ENCODE peak calls at places on chromosomes 7 and 10, in five cellular contexts. One of them, this sample, is unnamed.

GRCh38 chr7:151389768-151390593 is 19.9 kb downstream of the WDR86 start:
- DNase-seq in SJSA1: no peak
- DNase-seq in HL-60: no peak
- DNase-seq in MM.1S: no peak
- DNase-seq in SK-N-MC: no peak
- DNase-seq in this sample: no peak

GRCh38 chr10:101939273-101939635 is 95.7 kb upstream of the KCNIP2 start:
- DNase-seq in SJSA1: peak
- DNase-seq in HL-60: peak
- DNase-seq in MM.1S: no peak
- DNase-seq in SK-N-MC: no peak
- DNase-seq in this sample: no peak

GRCh38 chr10:30048768-30049507 is 10.4 kb downstream of the JCAD start:
- DNase-seq in SJSA1: no peak
- DNase-seq in HL-60: no peak
- DNase-seq in MM.1S: no peak
- DNase-seq in SK-N-MC: no peak
- DNase-seq in this sample: peak

GRCh38 chr7:138886501-138886917 is 88.5 kb upstream of the ATP6V0A4 start:
- DNase-seq in SJSA1: peak
- DNase-seq in HL-60: no peak
- DNase-seq in MM.1S: peak
- DNase-seq in SK-N-MC: peak
- DNase-seq in this sample: peak

GRCh38 chr7:107582906-107583305 is 2.9 kb downstream of the BCAP29 start:
- DNase-seq in SJSA1: no peak
- DNase-seq in HL-60: no peak
- DNase-seq in MM.1S: no peak
- DNase-seq in SK-N-MC: no peak
- DNase-seq in this sample: no peak

GRCh38 chr7:15305002-15305600 is 256.7 kb downstream of the AGMO start:
- DNase-seq in SJSA1: peak
- DNase-seq in HL-60: peak
- DNase-seq in MM.1S: peak
- DNase-seq in SK-N-MC: no peak
- DNase-seq in this sample: peak

GRCh38 chr7:75991531-75992082 is 2.8 kb downstream of the TMEM120A start:
- DNase-seq in SJSA1: no peak
- DNase-seq in HL-60: no peak
- DNase-seq in MM.1S: no peak
- DNase-seq in SK-N-MC: no peak
- DNase-seq in this sample: no peak

GRCh38 chr10:87658383-87658795 is 1.3 kb upstream of the PAPSS2 start:
- DNase-seq in SJSA1: peak
- DNase-seq in HL-60: no peak
- DNase-seq in MM.1S: no peak
- DNase-seq in SK-N-MC: no peak
- DNase-seq in this sample: no peak

GRCh38 chr10:11602919-11603523 is 8.4 kb downstream of the USP6NL start:
- DNase-seq in SJSA1: peak
- DNase-seq in HL-60: no peak
- DNase-seq in MM.1S: no peak
- DNase-seq in SK-N-MC: no peak
- DNase-seq in this sample: no peak

GRCh38 chr7:141820067-141820466 is 21.2 kb downstream of the PRSS37 start:
- DNase-seq in SJSA1: no peak
- DNase-seq in HL-60: no peak
- DNase-seq in MM.1S: no peak
- DNase-seq in SK-N-MC: no peak
- DNase-seq in this sample: no peak

GRCh38 chr10:3972460-3973366 is 187.7 kb upstream of the KLF6 start:
- DNase-seq in SJSA1: no peak
- DNase-seq in HL-60: no peak
- DNase-seq in MM.1S: no peak
- DNase-seq in SK-N-MC: no peak
- DNase-seq in this sample: no peak

GRCh38 chr10:93746844-93747284 is 10.9 kb upstream of the LGI1 start:
- DNase-seq in SJSA1: peak
- DNase-seq in HL-60: no peak
- DNase-seq in MM.1S: peak
- DNase-seq in SK-N-MC: no peak
- DNase-seq in this sample: peak

GRCh38 chr7:50543776-50544442 is 21.3 kb downstream of the DDC start:
- DNase-seq in SJSA1: no peak
- DNase-seq in HL-60: no peak
- DNase-seq in MM.1S: no peak
- DNase-seq in SK-N-MC: no peak
- DNase-seq in this sample: no peak

GRCh38 chr10:119653209-119653608 is 2.0 kb downstream of the BAG3 start:
- DNase-seq in SJSA1: peak
- DNase-seq in HL-60: no peak
- DNase-seq in MM.1S: no peak
- DNase-seq in SK-N-MC: no peak
- DNase-seq in this sample: peak

GRCh38 chr7:113217314-113217713 is 99.0 kb upstream of the SMIM30 start:
- DNase-seq in SJSA1: no peak
- DNase-seq in HL-60: no peak
- DNase-seq in MM.1S: no peak
- DNase-seq in SK-N-MC: no peak
- DNase-seq in this sample: peak

GRCh38 chr7:35336444-35336843 is 82.5 kb upstream of the TBX20 start:
- DNase-seq in SJSA1: no peak
- DNase-seq in HL-60: no peak
- DNase-seq in MM.1S: no peak
- DNase-seq in SK-N-MC: no peak
- DNase-seq in this sample: no peak

GRCh38 chr7:17211307-17211836 is 87.1 kb upstream of the AHR start:
- DNase-seq in SJSA1: no peak
- DNase-seq in HL-60: no peak
- DNase-seq in MM.1S: no peak
- DNase-seq in SK-N-MC: no peak
- DNase-seq in this sample: no peak

GRCh38 chr7:48298779-48299178 is 127.5 kb downstream of the ABCA13 start:
- DNase-seq in SJSA1: peak
- DNase-seq in HL-60: no peak
- DNase-seq in MM.1S: peak
- DNase-seq in SK-N-MC: no peak
- DNase-seq in this sample: no peak

GRCh38 chr7:24936121-24936824 is 43.7 kb downstream of the OSBPL3 start:
- DNase-seq in SJSA1: no peak
- DNase-seq in HL-60: no peak
- DNase-seq in MM.1S: peak
- DNase-seq in SK-N-MC: no peak
- DNase-seq in this sample: no peak

GRCh38 chr7:69631131-69631530 is 32.9 kb downstream of the AUTS2 start:
- DNase-seq in SJSA1: no peak
- DNase-seq in HL-60: no peak
- DNase-seq in MM.1S: no peak
- DNase-seq in SK-N-MC: no peak
- DNase-seq in this sample: no peak

GRCh38 chr10:6953131-6953834 is 373.2 kb upstream of the PRKCQ start:
- DNase-seq in SJSA1: no peak
- DNase-seq in HL-60: no peak
- DNase-seq in MM.1S: no peak
- DNase-seq in SK-N-MC: no peak
- DNase-seq in this sample: no peak

GRCh38 chr10:98270026-98270740 is 2.2 kb upstream of the LOXL4 start:
- DNase-seq in SJSA1: no peak
- DNase-seq in HL-60: no peak
- DNase-seq in MM.1S: no peak
- DNase-seq in SK-N-MC: no peak
- DNase-seq in this sample: no peak
- H3K4me3 ChIP-seq in SJSA1: no peak
- H3K4me3 ChIP-seq in HL-60: no peak
- H3K4me3 ChIP-seq in MM.1S: no peak
- H3K4me3 ChIP-seq in SK-N-MC: no peak
- H3K4me3 ChIP-seq in this sample: no peak

GRCh38 chr10:68871731-68872342 is 29.3 kb upstream of the DDX50 start:
- DNase-seq in SJSA1: no peak
- DNase-seq in HL-60: no peak
- DNase-seq in MM.1S: no peak
- DNase-seq in SK-N-MC: peak
- DNase-seq in this sample: no peak
- H3K4me3 ChIP-seq in SJSA1: no peak
- H3K4me3 ChIP-seq in HL-60: no peak
- H3K4me3 ChIP-seq in MM.1S: no peak
- H3K4me3 ChIP-seq in SK-N-MC: peak
- H3K4me3 ChIP-seq in this sample: no peak

GRCh38 chr10:122421747-122422146 is 32.7 kb upstream of the ARMS2 start:
- DNase-seq in SJSA1: no peak
- DNase-seq in HL-60: no peak
- DNase-seq in MM.1S: no peak
- DNase-seq in SK-N-MC: no peak
- DNase-seq in this sample: no peak

GRCh38 chr10:122419016-122419415 is 35.4 kb upstream of the ARMS2 start:
- DNase-seq in SJSA1: no peak
- DNase-seq in HL-60: no peak
- DNase-seq in MM.1S: no peak
- DNase-seq in SK-N-MC: no peak
- DNase-seq in this sample: no peak

GRCh38 chr10:122419890-122420623 is 34.4 kb upstream of the ARMS2 start:
- DNase-seq in SJSA1: no peak
- DNase-seq in HL-60: no peak
- DNase-seq in MM.1S: no peak
- DNase-seq in SK-N-MC: no peak
- DNase-seq in this sample: no peak

GRCh38 chr10:122421054-122421625 is 33.3 kb upstream of the ARMS2 start:
- DNase-seq in SJSA1: no peak
- DNase-seq in HL-60: no peak
- DNase-seq in MM.1S: no peak
- DNase-seq in SK-N-MC: no peak
- DNase-seq in this sample: no peak

GRCh38 chr10:122420624-122421007 is 33.8 kb upstream of the ARMS2 start:
- DNase-seq in SJSA1: no peak
- DNase-seq in HL-60: no peak
- DNase-seq in MM.1S: no peak
- DNase-seq in SK-N-MC: no peak
- DNase-seq in this sample: no peak
- H3K4me3 ChIP-seq in SJSA1: no peak
- H3K4me3 ChIP-seq in HL-60: no peak
- H3K4me3 ChIP-seq in MM.1S: no peak
- H3K4me3 ChIP-seq in SK-N-MC: no peak
- H3K4me3 ChIP-seq in this sample: no peak

GRCh38 chr10:96272986-96273280 is 1.6 kb upstream of the BLNK start:
- DNase-seq in SJSA1: no peak
- DNase-seq in HL-60: no peak
- DNase-seq in MM.1S: no peak
- DNase-seq in SK-N-MC: no peak
- DNase-seq in this sample: no peak

GRCh38 chr10:96270564-96270963 is 805 bp downstream of the BLNK start:
- DNase-seq in SJSA1: no peak
- DNase-seq in HL-60: no peak
- DNase-seq in MM.1S: no peak
- DNase-seq in SK-N-MC: no peak
- DNase-seq in this sample: no peak

GRCh38 chr10:96272256-96272985 is 1.1 kb upstream of the BLNK start:
- DNase-seq in SJSA1: no peak
- DNase-seq in HL-60: no peak
- DNase-seq in MM.1S: no peak
- DNase-seq in SK-N-MC: no peak
- DNase-seq in this sample: no peak

GRCh38 chr10:96269438-96270300 is 1.7 kb downstream of the BLNK start:
- DNase-seq in SJSA1: no peak
- DNase-seq in HL-60: no peak
- DNase-seq in MM.1S: no peak
- DNase-seq in SK-N-MC: no peak
- DNase-seq in this sample: no peak

GRCh38 chr10:96271017-96271815 is at the start of gene BLNK:
- DNase-seq in SJSA1: no peak
- DNase-seq in HL-60: peak
- DNase-seq in MM.1S: peak
- DNase-seq in SK-N-MC: no peak
- DNase-seq in this sample: no peak
- H3K4me3 ChIP-seq in SJSA1: no peak
- H3K4me3 ChIP-seq in HL-60: no peak
- H3K4me3 ChIP-seq in MM.1S: peak
- H3K4me3 ChIP-seq in SK-N-MC: no peak
- H3K4me3 ChIP-seq in this sample: no peak